ENCODE peak calls at places on chromosomes 4 and X, in ten cellular contexts. Y is cardiac muscle cell; J is hypothalamus; F is CD8-positive, alpha-beta T cell; V is effector memory CD8-positive, alpha-beta T cell; M is GM12892; R is fibroblast of the conjunctiva; Q is iPS-NIHi11; H is NCI-H748 treated with DMSO at 0.1 percent for 48 hours; D is caudate nucleus. T is an unnamed sample.

GRCh38 chrX:100995469-100995868 is 26.0 kb downstream of the ARL13A start:
- DNase-seq in Y (no peak), J (no peak), F (no peak), V (no peak), M (no peak), R (peak), Q (no peak), H (no peak), D (no peak), T (peak)

GRCh38 chr4:4289055-4289454 is 899 bp downstream of the LYAR start:
- DNase-seq in Y (no peak), J (no peak), F (no peak), V (no peak), M (no peak), R (no peak), Q (no peak), H (no peak), D (no peak), T (no peak)

GRCh38 chrX:136623400-136623799 is 24.6 kb upstream of the CD40LG start:
- DNase-seq in Y (no peak), J (no peak), F (no peak), V (no peak), M (no peak), R (no peak), Q (no peak), H (no peak), D (no peak), T (no peak)

GRCh38 chr4:25865586-25865985 is 2.8 kb upstream of the SEL1L3 start:
- DNase-seq in Y (no peak), J (no peak), F (no peak), V (no peak), M (no peak), R (no peak), Q (peak), H (no peak), D (no peak), T (peak)

GRCh38 chr4:179200681-179201080 is 1758.4 kb upstream of the AGA start:
- DNase-seq in Y (no peak), J (no peak), F (no peak), V (no peak), M (no peak), R (no peak), Q (no peak), H (no peak), D (no peak), T (no peak)

GRCh38 chr4:140239311-140239710 is 85.3 kb upstream of the MAML3 start:
- DNase-seq in Y (no peak), J (no peak), F (no peak), V (no peak), M (no peak), R (no peak), Q (no peak), H (no peak), D (no peak), T (no peak)

GRCh38 chr4:52780627-52781354 is 29.6 kb upstream of the ERVMER34-1 start:
- DNase-seq in Y (no peak), J (no peak), F (no peak), V (no peak), M (no peak), R (no peak), Q (peak), H (no peak), D (no peak), T (no peak)

GRCh38 chr4:39029752-39030694 is 2.2 kb downstream of the TMEM156 start:
- DNase-seq in Y (no peak), J (no peak), F (no peak), V (peak), M (no peak), R (no peak), Q (no peak), H (no peak), D (no peak), T (no peak)

GRCh38 chrX:82218361-82218760 is 1016.5 kb downstream of the SH3BGRL start:
- DNase-seq in Y (peak), J (no peak), F (no peak), V (no peak), M (no peak), R (peak), Q (peak), H (peak), D (no peak), T (peak)